ENCODE peak calls at places on chromosomes 12 and 14, in seven cellular contexts. U is activated naive CD4-positive, alpha-beta T cell treated with anti-CD3 and anti-CD28 coated beads, Interleukin-2, amount 10 ng/mL, durations not matched to agents 7 days and 5 days; J is progenitor cell of endocrine pancreas; H is GM04503; R is ovary; F is HuH-7; T is amniotic stem cell. B is an unnamed sample.
A peak's percentile ranks its signal among the peaks of the same experiment; 100 is the strongest.

GRCh38 chr14:67514650-67515385 is 18.3 kb upstream of the PLEKHH1 start:
- DNase-seq in H (no peak), T (peak; percentile 13), F (peak; percentile 39), U (peak; percentile 72), J (no peak), R (peak; percentile 42), B (peak; percentile 15)

GRCh38 chr14:77103475-77103874 is 5.4 kb downstream of the CIPC start:
- DNase-seq in J (no peak), F (no peak), U (no peak), R (no peak), H (no peak), T (no peak), B (no peak)

GRCh38 chr12:31234053-31234835 is 91.7 kb downstream of the SINHCAF start:
- DNase-seq in U (no peak), T (no peak), H (no peak), J (no peak), F (no peak), R (no peak), B (no peak)

GRCh38 chr12:40181490-40181889 is 43.3 kb upstream of the LRRK2 start:
- DNase-seq in U (no peak), J (no peak), F (no peak), T (no peak), R (no peak), H (no peak), B (no peak)

GRCh38 chr14:105095236-105095805 is 30.1 kb upstream of the GPR132 start:
- DNase-seq in U (no peak), H (no peak), F (no peak), J (no peak), T (no peak), R (no peak), B (no peak)

GRCh38 chr14:45246151-45246550 is 6.9 kb downstream of the MIS18BP1 start:
- DNase-seq in R (no peak), T (no peak), U (no peak), F (no peak), H (no peak), J (no peak), B (no peak)

GRCh38 chr12:54286042-54286931 is 5.8 kb downstream of the HNRNPA1 start:
- DNase-seq in H (no peak), R (no peak), T (no peak), F (no peak), J (no peak), U (no peak), B (no peak)

GRCh38 chr12:20463920-20464524 is 95.7 kb downstream of the PDE3A start:
- DNase-seq in F (peak; percentile 9), H (no peak), U (no peak), R (no peak), J (no peak), T (no peak), B (peak; percentile 44)

GRCh38 chr14:53608369-53608768 is 348.3 kb downstream of the BMP4 start:
- DNase-seq in T (no peak), F (no peak), R (no peak), U (no peak), J (no peak), H (no peak), B (no peak)

GRCh38 chr12:2853626-2854025 is 3.2 kb downstream of the TEX52 start:
- DNase-seq in F (peak; percentile 90), H (peak; percentile 27), R (peak; percentile 92), J (peak; percentile 93), T (peak; percentile 38), U (peak; percentile 67), B (peak; percentile 69)

GRCh38 chr12:126383506-126383905 is 1318.3 kb downstream of the AACS start:
- DNase-seq in T (no peak), R (no peak), U (no peak), J (no peak), H (no peak), F (no peak), B (no peak)

GRCh38 chr14:59022144-59022543 is 166.3 kb upstream of the DAAM1 start:
- DNase-seq in R (no peak), T (no peak), J (no peak), F (no peak), U (no peak), H (no peak), B (no peak)

GRCh38 chr12:6810758-6811157 is 10.9 kb upstream of the GPR162 start:
- DNase-seq in F (no peak), U (no peak), R (no peak), J (no peak), H (no peak), T (no peak), B (no peak)

GRCh38 chr12:47236109-47236714 is 156.5 kb upstream of the AMIGO2 start:
- DNase-seq in R (no peak), U (no peak), J (no peak), F (no peak), T (no peak), H (peak; percentile 78), B (no peak)

GRCh38 chr14:38145142-38145541 is 62.6 kb upstream of the SSTR1 start:
- DNase-seq in R (no peak), J (no peak), T (no peak), F (no peak), U (no peak), H (no peak), B (no peak)

GRCh38 chr14:31937730-31938346 is 139.3 kb upstream of the ARHGAP5 start:
- DNase-seq in F (peak; percentile 81), T (peak; percentile 43), H (peak; percentile 75), U (peak; percentile 76), R (no peak), J (no peak), B (peak; percentile 68)

GRCh38 chr12:49389092-49389703 is 21.9 kb downstream of the SPATS2 start:
- DNase-seq in J (no peak), U (peak; percentile 75), R (no peak), T (no peak), F (no peak), H (no peak), B (no peak)

B was measured in endothelial cell of umbilical vein.